ENCODE peak calls at places on chromosomes 12 and 14, in six cellular contexts. N, V, Q, I, Y and G are unnamed samples.

GRCh38 chr12:13437541-13437940 is 241.0 kb downstream of the EMP1 start:
- DNase-seq in N (no peak), V (no peak), Q (no peak), I (no peak), Y (no peak), G (no peak)

GRCh38 chr14:61585598-61586538 is 109.4 kb upstream of the HIF1A start:
- DNase-seq in N (peak), V (no peak), Q (peak), I (no peak), Y (peak), G (no peak)

GRCh38 chr12:121580959-121581680 is at the start of gene KDM2B:
- DNase-seq in N (peak), V (no peak), Q (no peak), I (no peak), Y (no peak), G (peak)

GRCh38 chr14:25843761-25844470 is 753.9 kb downstream of the NOVA1 start:
- DNase-seq in N (no peak), V (no peak), Q (peak), I (no peak), Y (no peak), G (no peak)

GRCh38 chr12:4766445-4766844 is 46.2 kb downstream of the GALNT8 start:
- DNase-seq in N (no peak), V (no peak), Q (no peak), I (no peak), Y (no peak), G (no peak)

GRCh38 chr12:50110127-50110761 is 1.8 kb upstream of the COX14 start:
- DNase-seq in N (peak), V (peak), Q (no peak), I (no peak), Y (peak), G (no peak)

GRCh38 chr14:58947156-58947555 is 241.3 kb upstream of the DAAM1 start:
- DNase-seq in N (no peak), V (no peak), Q (no peak), I (no peak), Y (no peak), G (no peak)

GRCh38 chr14:21023817-21024667 is 819 bp downstream of the NDRG2 start:
- DNase-seq in N (no peak), V (no peak), Q (no peak), I (no peak), Y (no peak), G (no peak)

GRCh38 chr12:66050283-66050576 is 80.3 kb downstream of the LLPH start:
- DNase-seq in N (no peak), V (no peak), Q (no peak), I (no peak), Y (no peak), G (no peak)

GRCh38 chr12:27534060-27534764 is 10.2 kb downstream of the PPFIBP1 start:
- DNase-seq in N (no peak), V (no peak), Q (no peak), I (no peak), Y (no peak), G (no peak)

GRCh38 chr14:60061371-60061770 is 30.4 kb upstream of the PCNX4 start:
- DNase-seq in N (peak), V (no peak), Q (peak), I (no peak), Y (no peak), G (no peak)

GRCh38 chr14:26992403-26993115 is 394.7 kb upstream of the NOVA1 start:
- DNase-seq in N (no peak), V (no peak), Q (no peak), I (no peak), Y (no peak), G (no peak)

GRCh38 chr14:99035712-99036593 is 236.0 kb downstream of the BCL11B start:
- DNase-seq in N (peak), V (peak), Q (peak), I (no peak), Y (peak), G (peak)

GRCh38 chr12:121600702-121601336 is 20.0 kb upstream of the KDM2B start:
- DNase-seq in N (no peak), V (no peak), Q (no peak), I (no peak), Y (no peak), G (no peak)

GRCh38 chr12:67512061-67512460 is 136.5 kb upstream of the DYRK2 start:
- DNase-seq in N (no peak), V (no peak), Q (no peak), I (no peak), Y (peak), G (no peak)

GRCh38 chr12:15011162-15011561 is 38.3 kb downstream of the PDE6H start:
- DNase-seq in N (no peak), V (no peak), Q (peak), I (no peak), Y (no peak), G (no peak)

GRCh38 chr12:262113-262512 is 523 bp downstream of the SLC6A13 start:
- DNase-seq in N (no peak), V (no peak), Q (no peak), I (no peak), Y (no peak), G (no peak)

GRCh38 chr12:12442548-12443071 is 85.7 kb downstream of the BORCS5 start:
- DNase-seq in N (peak), V (no peak), Q (peak), I (no peak), Y (peak), G (no peak)

GRCh38 chr12:122747224-122748175 is 5.1 kb upstream of the DENR start:
- DNase-seq in N (no peak), V (no peak), Q (peak), I (no peak), Y (no peak), G (no peak)

GRCh38 chr14:66624319-66624937 is 116.5 kb downstream of the GPHN start:
- DNase-seq in N (peak), V (no peak), Q (peak), I (peak), Y (peak), G (peak)

GRCh38 chr12:38402811-38403210 is 86.2 kb downstream of the ALG10B start:
- DNase-seq in N (no peak), V (no peak), Q (no peak), I (no peak), Y (no peak), G (no peak)

GRCh38 chr12:19227190-19227879 is 97.8 kb downstream of the PLEKHA5 start:
- DNase-seq in N (no peak), V (no peak), Q (no peak), I (no peak), Y (no peak), G (no peak)

GRCh38 chr14:99781853-99782610 is 11.2 kb upstream of the EML1 start:
- DNase-seq in N (no peak), V (no peak), Q (no peak), I (no peak), Y (no peak), G (no peak)

GRCh38 chr14:45199246-45199645 is 53.8 kb downstream of the MIS18BP1 start:
- DNase-seq in N (peak), V (no peak), Q (peak), I (no peak), Y (peak), G (no peak)

GRCh38 chr14:94164685-94165431 is 9.3 kb upstream of the PPP4R4 start:
- DNase-seq in N (no peak), V (no peak), Q (no peak), I (peak), Y (no peak), G (no peak)

GRCh38 chr12:1540690-1541089 is 53.7 kb downstream of the FBXL14 start:
- DNase-seq in N (peak), V (no peak), Q (peak), I (no peak), Y (no peak), G (no peak)

GRCh38 chr12:131097247-131098177 is 143.8 kb downstream of the ADGRD1 start:
- DNase-seq in N (no peak), V (no peak), Q (no peak), I (no peak), Y (no peak), G (no peak)

GRCh38 chr12:6460751-6461371 is 9.0 kb downstream of the TAPBPL start:
- DNase-seq in N (no peak), V (no peak), Q (no peak), I (no peak), Y (no peak), G (no peak)

GRCh38 chr12:74586251-74586650 is 48.6 kb downstream of the ATXN7L3B start:
- DNase-seq in N (no peak), V (no peak), Q (no peak), I (no peak), Y (no peak), G (no peak)

GRCh38 chr12:93434305-93434704 is 7.4 kb downstream of the UBE2N start:
- DNase-seq in N (no peak), V (no peak), Q (no peak), I (no peak), Y (no peak), G (no peak)

GRCh38 chr14:20512139-20512905 is 7.0 kb downstream of the RNASE10 start:
- DNase-seq in N (peak), V (no peak), Q (peak), I (no peak), Y (no peak), G (no peak)